ENCODE peak calls at places on chromosomes 3 and 15, in seven cellular contexts. O is upper lobe of left lung; M is RKO; I is GM18507; Z is amygdala; H is frontal cortex; S is stimulated activated CD4-positive, alpha-beta T cell treated with anti-CD3 and anti-CD28 coated beads, Interleukin-1b, Interleukin-23, amount 100 ng/mL, for 1 hour. V is an unnamed sample.

GRCh38 chr15:52790166-52790708 is at the start of gene ONECUT1:
- DNase-seq in O (peak; percentile 36), M (no peak), I (peak; percentile 70), Z (peak; percentile 17), H (peak; percentile 81), S (no peak), V (peak; percentile 89)

GRCh38 chr3:190517696-190518095 is 3.8 kb downstream of the IL1RAP start:
- DNase-seq in O (no peak), M (peak; percentile 52), I (no peak), Z (no peak), H (no peak), S (no peak), V (no peak)

GRCh38 chr3:158101330-158102218 is 4.6 kb downstream of the SHOX2 start:
- DNase-seq in O (no peak), M (no peak), I (no peak), Z (no peak), H (peak; percentile 28), S (no peak), V (no peak)

GRCh38 chr3:69178838-69179739 is 56.7 kb upstream of the LMOD3 start:
- DNase-seq in O (no peak), M (peak; percentile 19), I (no peak), Z (no peak), H (no peak), S (no peak), V (no peak)

GRCh38 chr3:153442799-153443487 is 280.9 kb downstream of the RAP2B start:
- DNase-seq in O (no peak), M (no peak), I (no peak), Z (no peak), H (no peak), S (no peak), V (no peak)

GRCh38 chr3:44981220-44981619 is 5.2 kb downstream of the EXOSC7 start:
- DNase-seq in O (no peak), M (peak; percentile 42), I (no peak), Z (no peak), H (no peak), S (no peak), V (no peak)

GRCh38 chr3:189588818-189589569 is 42.2 kb upstream of the TP63 start:
- DNase-seq in O (no peak), M (no peak), I (no peak), Z (no peak), H (no peak), S (no peak), V (no peak)

GRCh38 chr3:154132777-154133375 is 11.7 kb downstream of the ARHGEF26 start:
- DNase-seq in O (no peak), M (no peak), I (no peak), Z (no peak), H (no peak), S (no peak), V (no peak)

GRCh38 chr3:182682263-182683229 is 110.8 kb upstream of the ATP11B start:
- DNase-seq in O (peak; percentile 44), M (peak; percentile 50), I (peak; percentile 64), Z (peak; percentile 53), H (peak; percentile 61), S (no peak), V (peak; percentile 80)

GRCh38 chr15:39682366-39682765 is 100.3 kb downstream of the FSIP1 start:
- DNase-seq in O (no peak), M (no peak), I (no peak), Z (no peak), H (no peak), S (no peak), V (peak; percentile 40)

GRCh38 chr3:12681586-12682371 is 17.9 kb upstream of the RAF1 start:
- DNase-seq in O (peak; percentile 50), M (no peak), I (no peak), Z (no peak), H (no peak), S (no peak), V (no peak)

GRCh38 chr15:81225161-81225671 is 28.5 kb downstream of the IL16 start:
- DNase-seq in O (peak; percentile 56), M (no peak), I (no peak), Z (no peak), H (no peak), S (no peak), V (no peak)

GRCh38 chr15:73239564-73240208 is 129.1 kb downstream of the HCN4 start:
- DNase-seq in O (no peak), M (peak; percentile 16), I (no peak), Z (no peak), H (no peak), S (no peak), V (peak; percentile 51)

GRCh38 chr3:140854961-140855360 is 86.7 kb upstream of the SLC25A36 start:
- DNase-seq in O (no peak), M (no peak), I (no peak), Z (no peak), H (no peak), S (no peak), V (no peak)

GRCh38 chr3:155676252-155676981 is 68.5 kb downstream of the PLCH1 start:
- DNase-seq in O (peak; percentile 48), M (no peak), I (no peak), Z (peak; percentile 19), H (no peak), S (no peak), V (peak; percentile 42)

GRCh38 chr3:112303811-112304325 is 9.9 kb upstream of the SLC9C1 start:
- DNase-seq in O (no peak), M (no peak), I (no peak), Z (no peak), H (no peak), S (no peak), V (no peak)

GRCh38 chr3:25455316-25456232 is 27.5 kb downstream of the RARB start:
- DNase-seq in O (no peak), M (no peak), I (no peak), Z (no peak), H (no peak), S (no peak), V (no peak)

GRCh38 chr15:37777006-37777405 is 157.4 kb upstream of the TMCO5A start:
- DNase-seq in O (no peak), M (no peak), I (no peak), Z (no peak), H (no peak), S (no peak), V (no peak)

V was measured in T47D.